ENCODE peak calls at places on chromosome 9, in four cellular contexts. P, E, L and N are unnamed samples.

GRCh38 chr9:6132650-6133049 is 83.0 kb upstream of the IL33 start:
- DNase-seq in E (no peak), L (no peak), P (no peak), N (no peak)

GRCh38 chr9:137454145-137454505 is 5.0 kb downstream of the NSMF start:
- DNase-seq in L (peak; percentile 63), P (peak; percentile 50), E (no peak), N (peak; percentile 63)

GRCh38 chr9:72893437-72893836 is 59.4 kb downstream of the ALDH1A1 start:
- DNase-seq in P (no peak), L (no peak), E (no peak), N (no peak)

GRCh38 chr9:137891588-137892423 is 14.2 kb downstream of the CACNA1B start:
- DNase-seq in P (no peak), E (no peak), L (no peak), N (no peak)

GRCh38 chr9:91033270-91033669 is 231.7 kb downstream of the SYK start:
- DNase-seq in P (no peak), E (no peak), L (no peak), N (no peak)

GRCh38 chr9:127788337-127789011 is 2.6 kb downstream of the CDK9 start:
- DNase-seq in L (no peak), E (no peak), P (no peak), N (no peak)

GRCh38 chr9:98087420-98088354 is 31.2 kb downstream of the NANS start:
- DNase-seq in P (peak; percentile 43), E (peak; percentile 30), L (no peak), N (peak; percentile 75)

GRCh38 chr9:121021294-121021693 is 28.8 kb downstream of the C5 start:
- DNase-seq in P (no peak), L (no peak), E (no peak), N (no peak)

GRCh38 chr9:130728721-130729120 is 35.1 kb downstream of the EXOSC2 start:
- DNase-seq in L (no peak), P (no peak), E (no peak), N (no peak)

GRCh38 chr9:115615821-115616665 is 498.1 kb upstream of the TNC start:
- DNase-seq in E (no peak), P (no peak), L (no peak), N (no peak)

GRCh38 chr9:98572054-98572627 is 136.6 kb downstream of the GABBR2 start:
- DNase-seq in P (no peak), E (no peak), L (peak; percentile 1), N (no peak)